ENCODE peak calls at places on chromosome 1, in five cellular contexts. C is bronchial epithelial cell, Z is hepatocyte, Q is frontal cortex, D is AG04449. L is an unnamed sample.

GRCh38 chr1:81590171-81590570 is 210.6 kb upstream of the ADGRL2 start:
- DNase-seq in C (peak; percentile 13), Z (no peak), Q (no peak), D (no peak), L (no peak)

GRCh38 chr1:221290669-221291068 is 411.4 kb downstream of the HLX start:
- DNase-seq in C (no peak), Z (no peak), Q (no peak), D (no peak), L (no peak)

GRCh38 chr1:170296642-170297041 is 150.9 kb downstream of the NTMT2 start:
- DNase-seq in C (peak; percentile 11), Z (no peak), Q (no peak), D (no peak), L (no peak)

GRCh38 chr1:30976143-30976542 is 67.6 kb upstream of the SDC3 start:
- DNase-seq in C (peak; percentile 25), Z (no peak), Q (no peak), D (no peak), L (peak; percentile 23)

GRCh38 chr1:115237507-115237906 is 100.5 kb downstream of the NGF start:
- DNase-seq in C (peak; percentile 39), Z (no peak), Q (no peak), D (no peak), L (no peak)

GRCh38 chr1:67479146-67479891 is 49.1 kb upstream of the SERBP1 start:
- DNase-seq in C (peak; percentile 43), Z (peak; percentile 69), Q (no peak), D (no peak), L (no peak)

GRCh38 chr1:247639381-247639981 is 34.1 kb downstream of the OR2G3 start:
- DNase-seq in C (peak; percentile 3), Z (peak; percentile 73), Q (no peak), D (no peak), L (no peak)

GRCh38 chr1:17502326-17502778 is 37.1 kb upstream of the ARHGEF10L start:
- DNase-seq in C (peak; percentile 58), Z (peak; percentile 92), Q (peak; percentile 38), D (peak; percentile 57), L (peak; percentile 23)

GRCh38 chr1:161069731-161070270 is at the start of gene ARHGAP30:
- DNase-seq in C (no peak), Z (no peak), Q (no peak), D (no peak), L (no peak)

GRCh38 chr1:89552481-89553194 is 28.0 kb downstream of the LRRC8B start:
- DNase-seq in C (peak; percentile 65), Z (no peak), Q (no peak), D (no peak), L (no peak)